ENCODE peak calls at places on chromosomes 7 and 10, in nine cellular contexts. M is breast epithelium, G is K562, Y is H1, U is sigmoid colon, J is GM12878, N is Panc1, V is stomach, B is GM23338. R is an unnamed sample.
A peak's percentile ranks its signal among the peaks of the same experiment; 100 is the strongest.

GRCh38 chr10:102593074-102593803 is 51.0 kb upstream of the TRIM8 start:
- DNase-seq in G (peak; percentile 43), B (no peak), U (no peak), N (no peak), J (no peak), Y (no peak), V (no peak), M (no peak), R (no peak)

GRCh38 chr10:46554166-46554781 is 2.2 kb downstream of the GPRIN2 start:
- DNase-seq in U (no peak), V (no peak), Y (no peak), J (no peak), G (no peak), M (no peak), B (no peak), N (no peak), R (peak; percentile 36)

GRCh38 chr7:140904081-140904480 is 20.6 kb downstream of the BRAF start:
- DNase-seq in N (no peak), M (no peak), B (no peak), G (no peak), U (no peak), V (no peak), Y (no peak), J (no peak), R (no peak)

GRCh38 chr7:16619979-16620408 is 25.6 kb downstream of the ANKMY2 start:
- DNase-seq in J (peak; percentile 5), V (no peak), N (no peak), M (no peak), U (no peak), Y (no peak), B (no peak), G (no peak), R (no peak)

GRCh38 chr10:113452146-113452545 is 100.7 kb upstream of the HABP2 start:
- DNase-seq in V (no peak), U (no peak), Y (no peak), B (no peak), J (no peak), M (no peak), N (no peak), G (no peak), R (no peak)

GRCh38 chr10:24519950-24520349 is 203.7 kb downstream of the ARHGAP21 start:
- DNase-seq in N (no peak), G (no peak), B (peak; percentile 53), Y (no peak), M (no peak), U (no peak), J (no peak), V (no peak), R (no peak)

GRCh38 chr10:119478111-119479047 is 64.1 kb downstream of the RGS10 start:
- DNase-seq in V (no peak), N (no peak), M (no peak), B (no peak), J (peak; percentile 46), U (no peak), G (no peak), Y (no peak), R (no peak)

GRCh38 chr7:24346716-24347115 is 62.7 kb downstream of the NPY start:
- DNase-seq in Y (no peak), U (no peak), J (no peak), V (no peak), B (no peak), N (no peak), M (no peak), G (no peak), R (no peak)

GRCh38 chr10:91378061-91378460 is 32.1 kb upstream of the HECTD2 start:
- DNase-seq in U (no peak), G (no peak), V (no peak), J (no peak), M (no peak), B (no peak), N (no peak), Y (no peak), R (no peak)
- TF ChIP-seq POLR2AphosphoS5 in U (no peak), G (no peak), V (no peak), J (no peak), M (no peak), B (no peak), N (no peak), Y (no peak), R (no peak)

GRCh38 chr10:103794996-103795395 is 60.4 kb downstream of the SH3PXD2A start:
- DNase-seq in M (no peak), U (no peak), G (no peak), N (no peak), V (no peak), J (no peak), B (no peak), Y (no peak), R (no peak)

GRCh38 chr10:103792547-103792946 is 62.8 kb downstream of the SH3PXD2A start:
- DNase-seq in G (no peak), M (no peak), J (no peak), B (no peak), U (no peak), N (no peak), V (no peak), Y (no peak), R (no peak)

GRCh38 chr10:103795634-103796265 is 59.6 kb downstream of the SH3PXD2A start:
- DNase-seq in N (no peak), J (no peak), Y (no peak), B (no peak), V (no peak), G (no peak), M (no peak), U (peak; percentile 82), R (peak; percentile 40)

GRCh38 chr10:103793429-103793828 is 61.9 kb downstream of the SH3PXD2A start:
- DNase-seq in N (no peak), J (no peak), G (no peak), B (no peak), V (no peak), M (no peak), Y (no peak), U (no peak), R (peak; percentile 37)

DNA sequence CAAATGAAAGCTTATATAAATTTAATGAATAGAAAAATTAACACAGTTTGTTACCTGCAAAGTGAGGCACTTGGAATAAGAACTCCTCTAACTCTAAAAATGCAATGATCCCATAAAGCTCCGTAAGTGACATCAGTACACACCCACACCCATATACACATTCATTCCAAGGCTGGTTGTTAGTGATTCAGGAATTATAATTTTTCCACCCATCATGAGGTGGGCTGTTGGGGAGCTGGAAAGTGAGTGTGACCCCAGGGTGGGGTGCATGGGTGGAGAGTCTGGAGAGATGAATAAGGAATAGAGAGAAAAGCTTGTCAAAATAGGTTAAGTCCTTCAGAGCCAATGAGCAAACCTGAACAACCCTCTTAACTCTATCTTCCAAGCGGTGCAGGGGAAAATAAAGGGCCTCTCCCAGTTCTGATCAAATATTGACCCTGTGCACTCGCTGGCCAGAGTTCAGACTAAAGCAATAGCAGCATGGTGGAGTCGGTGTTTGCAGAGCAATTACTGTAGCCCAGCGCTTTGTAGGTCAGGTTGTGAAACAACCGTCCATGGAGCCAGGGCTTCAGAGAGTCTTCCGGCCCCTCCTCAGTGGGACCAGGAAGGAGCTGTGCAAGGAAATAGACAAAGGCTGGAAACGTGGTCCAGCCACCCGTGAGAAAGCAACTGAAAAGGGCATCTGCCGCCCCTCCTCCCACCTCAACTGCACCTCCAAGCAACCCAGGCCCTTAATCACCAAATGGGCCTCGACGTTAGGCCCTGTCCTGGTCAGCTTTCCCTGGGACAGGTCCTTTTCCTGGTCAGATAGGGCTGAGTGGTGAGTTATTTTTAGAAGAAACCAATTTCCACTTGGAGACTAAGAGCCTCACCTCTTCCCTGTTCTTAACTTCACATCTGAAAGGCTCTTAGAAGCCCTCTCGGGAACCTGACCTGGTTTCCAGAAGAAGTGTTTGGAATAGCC is 61.2 kb downstream of the SH3PXD2A start:
- DNase-seq in B (no peak), J (no peak), U (peak; percentile 77), M (peak; percentile 72), Y (no peak), V (peak; percentile 92), G (no peak), N (no peak), R (no peak)
- TF ChIP-seq POLR2AphosphoS5 in B (no peak), J (no peak), U (no peak), M (no peak), Y (no peak), V (peak; percentile 81), G (no peak), N (no peak), R (no peak)

GRCh38 chr10:48361201-48361600 is 54.7 kb downstream of the MAPK8 start:
- DNase-seq in N (no peak), Y (no peak), M (no peak), J (no peak), V (no peak), G (no peak), B (no peak), U (no peak), R (no peak)

GRCh38 chr10:48365668-48366067 is 59.2 kb downstream of the MAPK8 start:
- DNase-seq in Y (no peak), N (no peak), M (no peak), B (no peak), U (no peak), V (no peak), G (no peak), J (no peak), R (no peak)

GRCh38 chr10:48363617-48364355 is 57.3 kb downstream of the MAPK8 start:
- DNase-seq in U (no peak), Y (no peak), G (peak; percentile 88), N (peak; percentile 62), V (peak; percentile 29), J (peak; percentile 51), M (no peak), B (peak; percentile 79), R (no peak)

GRCh38 chr10:48366261-48366660 is 59.8 kb downstream of the MAPK8 start:
- DNase-seq in M (no peak), Y (no peak), J (no peak), N (no peak), U (no peak), G (no peak), B (no peak), V (no peak), R (no peak)

GRCh38 chr10:48364659-48365405 is 58.4 kb downstream of the MAPK8 start:
- DNase-seq in U (no peak), M (no peak), N (no peak), V (no peak), G (no peak), J (no peak), Y (no peak), B (no peak), R (no peak)
- TF ChIP-seq POLR2AphosphoS5 in U (no peak), M (no peak), N (no peak), V (no peak), G (no peak), J (no peak), Y (no peak), B (no peak), R (no peak)

DNA sequence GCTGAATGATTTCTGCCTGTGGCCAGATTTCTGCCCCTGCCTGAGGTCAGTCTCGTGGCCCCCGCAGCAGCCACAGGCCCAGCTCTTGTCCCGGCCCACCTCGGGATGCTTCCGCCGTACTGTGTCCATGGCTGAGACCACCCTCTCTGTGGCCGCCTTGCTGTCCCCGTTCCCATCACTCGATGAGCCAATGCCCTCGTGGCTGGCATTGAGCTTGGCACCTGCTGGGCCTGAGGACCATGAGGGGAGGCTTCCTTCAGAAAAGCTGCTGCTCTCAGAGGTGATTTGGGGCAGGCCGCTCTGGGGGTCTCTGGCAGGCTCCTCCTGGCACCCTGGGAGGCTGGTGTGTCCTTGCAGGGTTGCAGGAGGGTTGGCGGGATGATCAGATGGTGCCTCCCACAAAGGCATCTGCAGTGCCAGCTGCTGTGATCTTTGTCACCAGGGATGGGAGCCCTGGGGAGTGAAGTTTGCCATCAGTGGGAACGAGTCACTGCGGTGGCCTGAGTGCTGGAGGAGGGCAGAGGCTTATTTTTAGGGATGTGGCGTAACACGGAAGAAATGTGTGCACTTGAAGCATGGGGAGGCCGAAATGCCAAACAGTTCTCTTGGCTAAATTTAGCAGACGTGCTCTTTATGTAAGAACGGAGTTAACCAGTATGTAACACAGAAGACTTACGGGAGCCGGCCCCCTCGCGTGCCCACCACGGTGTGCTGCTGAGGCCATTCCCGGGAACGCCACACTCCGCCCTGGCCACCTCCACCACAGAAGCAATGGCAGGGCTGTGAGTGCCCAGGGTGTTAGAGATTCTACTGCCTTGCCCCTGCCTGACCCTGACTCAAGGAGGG is 47.7 kb downstream of the VIPR2 start:
- DNase-seq in M (peak; percentile 41), J (no peak), Y (no peak), U (peak; percentile 64), N (no peak), B (no peak), G (no peak), V (peak; percentile 22), R (peak; percentile 72)
- TF ChIP-seq POLR2AphosphoS5 in M (no peak), J (no peak), Y (no peak), U (no peak), N (no peak), B (no peak), G (no peak), V (peak; percentile 12), R (no peak)

R was measured in suprapubic skin.